ENCODE peak calls at places on chromosomes 4 and X, in four cellular contexts. N, I, C and S are unnamed samples.

GRCh38 chr4:2913168-2913567 is 50.0 kb downstream of the NOP14 start:
- DNase-seq in N (no peak), C (no peak), I (no peak), S (no peak)

GRCh38 chrX:27600686-27601085 is 10.5 kb downstream of the DCAF8L2 start:
- DNase-seq in N (no peak), C (no peak), I (no peak), S (no peak)

GRCh38 chr4:25361253-25361652 is 15.8 kb upstream of the ANAPC4 start:
- DNase-seq in I (no peak), C (no peak), N (no peak), S (no peak)

GRCh38 chr4:115851918-115852766 is 738.7 kb upstream of the NDST4 start:
- DNase-seq in N (no peak), C (no peak), I (no peak), S (peak; percentile 84)

GRCh38 chrX:104310084-104310483 is 55.4 kb upstream of the ESX1 start:
- DNase-seq in C (no peak), I (no peak), N (no peak), S (no peak)

GRCh38 chrX:34382416-34382815 is 250.3 kb upstream of the FAM47A start:
- DNase-seq in N (no peak), C (no peak), I (no peak), S (no peak)

GRCh38 chr4:172826346-172826745 is 342.3 kb upstream of the GALNT7 start:
- DNase-seq in N (no peak), I (no peak), C (no peak), S (no peak)

GRCh38 chrX:69387559-69388487 is 116.3 kb upstream of the NALF2 start:
- DNase-seq in N (peak; percentile 44), I (peak; percentile 62), C (no peak), S (peak; percentile 31)

GRCh38 chrX:39158801-39159657 is 357.8 kb downstream of the MID1IP1 start:
- DNase-seq in N (peak; percentile 35), C (no peak), I (no peak), S (peak; percentile 58)

GRCh38 chr4:38015886-38016515 is 55.8 kb downstream of the PTTG2 start:
- DNase-seq in I (no peak), N (no peak), C (no peak), S (no peak)

GRCh38 chr4:163548481-163549243 is 54.2 kb downstream of the TMA16 start:
- DNase-seq in I (no peak), N (no peak), C (no peak), S (peak; percentile 65)

GRCh38 chrX:45860450-45860849 is 659.8 kb upstream of the DIPK2B start:
- DNase-seq in I (no peak), C (no peak), N (no peak), S (no peak)

GRCh38 chr4:170087163-170087700 is 2.5 kb downstream of the AADAT start:
- DNase-seq in C (no peak), I (no peak), N (no peak), S (no peak)

GRCh38 chr4:94341468-94341867 is 1.2 kb downstream of the HPGDS start:
- DNase-seq in I (no peak), N (no peak), C (no peak), S (no peak)

GRCh38 chr4:128228778-128229457 is 58.7 kb downstream of the PGRMC2 start:
- DNase-seq in C (no peak), I (no peak), N (no peak), S (no peak)

GRCh38 chr4:121908346-121908745 is 38.1 kb upstream of the BBS7 start:
- DNase-seq in N (no peak), I (no peak), C (no peak), S (no peak)

GRCh38 chrX:48511561-48511960 is 2.8 kb downstream of the PORCN start:
- DNase-seq in C (no peak), I (no peak), N (no peak), S (no peak)

GRCh38 chrX:20729421-20729820 is 462.7 kb upstream of the RPS6KA3 start:
- DNase-seq in I (no peak), C (no peak), N (no peak), S (no peak)

GRCh38 chr4:159229164-159229563 is 126.3 kb downstream of the RAPGEF2 start:
- DNase-seq in N (no peak), I (no peak), C (no peak), S (no peak)

GRCh38 chr4:99968330-99968729 is 18.3 kb upstream of the H2AZ1 start:
- DNase-seq in C (no peak), N (no peak), I (no peak), S (no peak)

GRCh38 chr4:78059524-78059889 is 2.4 kb downstream of the FRAS1 start:
- DNase-seq in C (no peak), N (peak; percentile 18), I (no peak), S (peak; percentile 57)

GRCh38 chrX:68440940-68441339 is 7.6 kb upstream of the OPHN1 start:
- DNase-seq in I (peak; percentile 89), C (no peak), N (peak; percentile 86), S (no peak)

GRCh38 chr4:89324671-89325070 is 17.1 kb upstream of the GPRIN3 start:
- DNase-seq in I (no peak), C (no peak), N (no peak), S (peak; percentile 21)

GRCh38 chr4:7821245-7822165 is 118.2 kb downstream of the AFAP1 start:
- DNase-seq in C (no peak), N (no peak), I (no peak), S (no peak)

GRCh38 chrX:134654398-134655012 is 3.8 kb downstream of the PLAC1 start:
- DNase-seq in I (no peak), C (no peak), N (no peak), S (peak; percentile 42)

GRCh38 chr4:173046818-173047217 is 121.8 kb upstream of the GALNT7 start:
- DNase-seq in C (no peak), I (no peak), N (no peak), S (no peak)

GRCh38 chr4:150970685-150971151 is 44.4 kb downstream of the LRBA start:
- DNase-seq in C (no peak), N (no peak), I (no peak), S (peak; percentile 71)

GRCh38 chrX:134599173-134599914 is 58.9 kb downstream of the PLAC1 start:
- DNase-seq in N (peak; percentile 63), I (no peak), C (no peak), S (peak; percentile 61)

GRCh38 chr4:26235500-26235899 is 85.3 kb upstream of the RBPJ start:
- DNase-seq in N (peak; percentile 35), I (no peak), C (no peak), S (no peak)

GRCh38 chr4:142817442-142817841 is 28.7 kb downstream of the INPP4B start:
- DNase-seq in N (no peak), C (no peak), I (no peak), S (no peak)

GRCh38 chr4:94590493-94590892 is 138.8 kb downstream of the PDLIM5 start:
- DNase-seq in I (no peak), N (no peak), C (no peak), S (no peak)

GRCh38 chr4:72283357-72283756 is 251.6 kb downstream of the NPFFR2 start:
- DNase-seq in I (no peak), C (no peak), N (no peak), S (no peak)

GRCh38 chrX:107506596-107507031 is 57.2 kb downstream of the FRMPD3 start:
- DNase-seq in C (no peak), N (no peak), I (no peak), S (no peak)

GRCh38 chr4:113781439-113782040 is 20.0 kb upstream of the CAMK2D start:
- DNase-seq in N (no peak), C (no peak), I (no peak), S (peak; percentile 61)

GRCh38 chr4:135269125-135269772 is 1067.7 kb upstream of the PABPC4L start:
- DNase-seq in C (no peak), N (no peak), I (no peak), S (peak; percentile 2)

GRCh38 chr4:159937595-159937994 is 834.7 kb downstream of the RAPGEF2 start:
- DNase-seq in C (no peak), N (no peak), I (no peak), S (peak; percentile 20)

GRCh38 chr4:9812530-9813340 is 31.3 kb downstream of the DRD5 start:
- DNase-seq in I (no peak), C (no peak), N (no peak), S (peak; percentile 66)

GRCh38 chrX:53077207-53078197 is 4.7 kb upstream of the TSPYL2 start:
- DNase-seq in C (no peak), I (peak; percentile 55), N (no peak), S (no peak)
- TF ChIP-seq CTCF in C (no peak), I (no peak), N (no peak), S (peak; percentile 17)

GRCh38 chrX:12867746-12868145 is 874 bp downstream of the TLR7 start:
- DNase-seq in N (no peak), I (no peak), C (no peak), S (peak; percentile 45)

GRCh38 chrX:12871181-12871580 is 4.3 kb downstream of the TLR7 start:
- DNase-seq in I (no peak), C (no peak), N (no peak), S (no peak)

GRCh38 chrX:12865359-12865758 is 1.5 kb upstream of the TLR7 start:
- DNase-seq in I (no peak), N (no peak), C (no peak), S (no peak)

GRCh38 chrX:12868747-12869146 is 1.9 kb downstream of the TLR7 start:
- DNase-seq in C (no peak), N (no peak), I (no peak), S (peak; percentile 71)

GRCh38 chrX:12866451-12867377 is at the start of gene TLR7:
- DNase-seq in N (no peak), C (no peak), I (no peak), S (peak; percentile 58)
- H3K4me3 ChIP-seq in N (no peak within 1 kb of the TSS), C (no peak within 1 kb of the TSS), I (no peak within 1 kb of the TSS), S (peak within 1 kb of the TSS; percentile 62)

GRCh38 chr4:104905546-104905945 is 241.1 kb upstream of the TET2 start:
- DNase-seq in I (no peak), N (no peak), C (no peak), S (no peak)

GRCh38 chr4:104897297-104897645 is 249.4 kb upstream of the TET2 start:
- DNase-seq in N (no peak), C (no peak), I (no peak), S (no peak)

GRCh38 chr4:104896623-104897296 is 249.9 kb upstream of the TET2 start:
- DNase-seq in I (no peak), C (no peak), N (peak; percentile 22), S (peak; percentile 59)

GRCh38 chr4:104899863-104900262 is 246.8 kb upstream of the TET2 start:
- DNase-seq in I (no peak), N (no peak), C (no peak), S (no peak)

GRCh38 chr4:104901438-104901837 is 245.2 kb upstream of the TET2 start:
- DNase-seq in N (no peak), I (no peak), C (no peak), S (peak; percentile 19)
- TF ChIP-seq CTCF in N (no peak), I (no peak), C (no peak), S (no peak)

DNA sequence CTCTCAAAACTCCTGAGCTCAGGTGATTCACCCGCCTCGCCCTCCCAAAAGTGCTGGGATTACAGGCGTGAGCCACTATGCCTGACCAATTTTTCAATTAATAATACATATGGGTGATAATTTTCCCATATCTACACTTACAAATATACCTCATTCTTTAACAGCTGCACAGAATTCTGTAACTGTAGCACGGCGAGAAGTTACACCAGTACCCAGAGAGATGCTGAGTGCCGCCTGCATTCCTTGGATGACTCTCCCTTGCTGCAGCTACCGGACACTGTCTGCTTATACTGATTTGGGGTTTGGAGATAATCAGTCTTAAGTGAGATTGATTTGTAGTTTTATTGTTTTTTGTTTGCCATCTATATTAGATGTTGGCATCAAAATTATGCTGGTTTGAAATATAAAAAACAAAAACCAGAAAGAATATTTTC is 5.8 kb downstream of the TIFA start:
- DNase-seq in C (no peak), N (no peak), I (no peak), S (peak; percentile 61)
- H3K4me3 ChIP-seq in C (peak overlapping the region; percentile 14), N (no peak overlapping the region), I (no peak overlapping the region), S (peak overlapping the region; percentile 98)

GRCh38 chrX:118632862-118633261 is 94.5 kb upstream of the IL13RA1 start:
- DNase-seq in C (no peak), I (no peak), N (no peak), S (peak; percentile 6)
- TF ChIP-seq CTCF in C (no peak), I (no peak), N (no peak), S (no peak)